ENCODE peak calls at places on chromosomes 2 and 18, in six cellular contexts. One of them, this sample, is unnamed.

GRCh38 chr2:117737846-117738245 is 76.6 kb upstream of the DDX18 start:
- DNase-seq in H1: no peak
- DNase-seq in HepG2: no peak
- DNase-seq in K562: no peak
- DNase-seq in GM12878: no peak
- DNase-seq in HCT116: no peak
- DNase-seq in this sample: no peak

GRCh38 chr2:23850564-23851256 is 76.2 kb downstream of the ATAD2B start:
- DNase-seq in HepG2: no peak
- DNase-seq in K562: no peak
- DNase-seq in HCT116: no peak
- DNase-seq in H1: no peak
- DNase-seq in GM12878: peak
- DNase-seq in this sample: no peak

GRCh38 chr2:174122185-174122584 is 126.1 kb downstream of the OLA1 start:
- DNase-seq in GM12878: no peak
- DNase-seq in H1: no peak
- DNase-seq in HepG2: no peak
- DNase-seq in HCT116: no peak
- DNase-seq in K562: no peak
- DNase-seq in this sample: no peak

GRCh38 chr2:73080321-73081131 is 9.0 kb upstream of the SFXN5 start:
- DNase-seq in K562: no peak
- DNase-seq in HCT116: no peak
- DNase-seq in GM12878: no peak
- DNase-seq in H1: no peak
- DNase-seq in HepG2: no peak
- DNase-seq in this sample: no peak

GRCh38 chr2:201444676-201445441 is 6.4 kb downstream of the TRAK2 start:
- DNase-seq in K562: no peak
- DNase-seq in GM12878: no peak
- DNase-seq in HepG2: no peak
- DNase-seq in HCT116: no peak
- DNase-seq in H1: no peak
- DNase-seq in this sample: no peak

GRCh38 chr2:99389371-99389770 is 52.2 kb downstream of the EIF5B start:
- DNase-seq in K562: no peak
- DNase-seq in GM12878: no peak
- DNase-seq in HepG2: no peak
- DNase-seq in HCT116: no peak
- DNase-seq in H1: no peak
- DNase-seq in this sample: no peak

GRCh38 chr2:222782201-222782600 is 78.6 kb upstream of the ACSL3 start:
- DNase-seq in H1: no peak
- DNase-seq in K562: no peak
- DNase-seq in GM12878: no peak
- DNase-seq in HCT116: no peak
- DNase-seq in HepG2: no peak
- DNase-seq in this sample: no peak

GRCh38 chr2:228417526-228417925 is 236.0 kb upstream of the SPHKAP start:
- DNase-seq in K562: no peak
- DNase-seq in HCT116: no peak
- DNase-seq in HepG2: no peak
- DNase-seq in GM12878: no peak
- DNase-seq in H1: no peak
- DNase-seq in this sample: no peak

GRCh38 chr18:46461993-46462392 is 195.0 kb downstream of the LOXHD1 start:
- DNase-seq in H1: no peak
- DNase-seq in GM12878: no peak
- DNase-seq in K562: no peak
- DNase-seq in HepG2: no peak
- DNase-seq in HCT116: no peak
- DNase-seq in this sample: no peak
- TF ChIP-seq JUND in H1: no peak
- TF ChIP-seq JUND in GM12878: no peak
- TF ChIP-seq JUND in K562: no peak
- TF ChIP-seq JUND in HepG2: no peak
- TF ChIP-seq JUND in HCT116: no peak
- TF ChIP-seq JUND in this sample: no peak

DNA sequence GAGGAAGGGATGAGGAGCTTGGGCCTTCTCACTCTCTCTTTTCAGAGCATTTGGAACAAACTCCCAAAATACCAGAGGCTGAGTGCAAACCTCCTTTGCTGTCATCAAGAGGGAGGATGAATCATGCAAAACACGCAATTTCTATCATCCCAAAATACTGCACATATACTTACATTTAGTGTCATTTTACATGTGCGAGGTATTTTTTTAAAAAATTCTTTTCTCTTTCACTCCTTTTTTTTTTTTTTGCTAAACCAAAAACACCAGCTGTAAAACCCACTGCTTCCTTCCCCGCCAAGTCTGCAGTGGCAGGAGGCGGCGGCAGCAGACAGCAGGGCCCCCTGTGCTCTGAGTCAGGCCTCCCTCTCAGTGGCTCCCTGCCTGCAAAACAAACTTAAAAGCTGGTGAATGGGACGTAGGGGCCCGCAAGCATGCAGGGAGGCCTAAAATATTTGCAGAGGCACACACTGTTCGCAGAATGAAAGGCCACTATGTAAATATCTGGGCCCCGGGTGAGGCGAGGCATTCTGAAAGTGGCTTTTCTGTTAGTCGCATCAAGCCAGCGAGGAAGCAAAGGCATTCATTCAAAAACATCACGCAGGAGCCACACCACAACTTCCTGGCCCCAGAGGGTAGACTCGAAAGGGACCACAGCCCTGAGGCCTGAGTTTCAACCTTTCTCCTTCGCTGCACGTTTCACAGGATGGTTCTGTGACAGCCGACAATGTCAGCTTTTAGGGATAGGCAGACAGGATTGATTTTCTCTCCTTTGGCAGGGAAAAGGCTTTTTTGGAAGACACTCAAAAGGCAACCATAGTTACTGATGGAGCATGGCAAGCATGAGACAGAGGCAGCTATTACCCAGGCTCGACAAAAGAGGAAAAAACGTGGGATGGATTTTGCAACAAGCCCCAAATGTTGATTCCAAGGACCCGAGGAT is 73.4 kb downstream of the ACTR2 start:
- DNase-seq in K562: no peak
- DNase-seq in HepG2: peak
- DNase-seq in GM12878: peak
- DNase-seq in HCT116: no peak
- DNase-seq in H1: no peak
- DNase-seq in this sample: no peak
- TF ChIP-seq JUND in K562: no peak
- TF ChIP-seq JUND in HepG2: no peak
- TF ChIP-seq JUND in GM12878: no peak
- TF ChIP-seq JUND in HCT116: no peak
- TF ChIP-seq JUND in H1: no peak
- TF ChIP-seq JUND in this sample: no peak

GRCh38 chr2:164593541-164593940 is 27.7 kb downstream of the GRB14 start:
- DNase-seq in H1: no peak
- DNase-seq in HCT116: no peak
- DNase-seq in K562: no peak
- DNase-seq in HepG2: no peak
- DNase-seq in GM12878: no peak
- DNase-seq in this sample: no peak
- TF ChIP-seq JUND in H1: no peak
- TF ChIP-seq JUND in HCT116: no peak
- TF ChIP-seq JUND in K562: no peak
- TF ChIP-seq JUND in HepG2: no peak
- TF ChIP-seq JUND in GM12878: no peak
- TF ChIP-seq JUND in this sample: no peak

DNA sequence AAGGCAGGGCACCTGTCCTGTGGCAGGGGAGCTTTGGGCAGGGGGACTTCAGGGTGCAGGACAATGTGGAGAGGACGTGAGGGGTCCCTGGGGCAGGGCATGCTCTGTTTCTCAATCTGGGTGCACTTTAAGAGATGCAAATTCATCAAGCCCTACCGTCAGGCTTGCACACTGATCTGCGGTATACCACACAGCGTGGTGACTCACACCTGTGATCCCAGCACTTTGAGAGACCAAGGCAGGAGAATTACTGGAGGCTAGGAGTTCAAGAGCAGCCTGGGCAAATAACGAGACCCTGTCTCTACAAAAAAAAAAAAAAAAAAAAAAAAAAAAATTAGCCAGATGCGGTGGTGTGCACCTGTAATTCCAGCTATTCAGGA is 10.2 kb upstream of the GPC1 start:
- DNase-seq in GM12878: no peak
- DNase-seq in H1: no peak
- DNase-seq in HepG2: no peak
- DNase-seq in K562: no peak
- DNase-seq in HCT116: no peak
- DNase-seq in this sample: no peak
- TF ChIP-seq JUND in GM12878: no peak
- TF ChIP-seq JUND in H1: no peak
- TF ChIP-seq JUND in HepG2: no peak
- TF ChIP-seq JUND in K562: no peak
- TF ChIP-seq JUND in HCT116: no peak
- TF ChIP-seq JUND in this sample: no peak

GRCh38 chr18:8771930-8772329 is 66.6 kb downstream of the MTCL1 start:
- DNase-seq in HepG2: no peak
- DNase-seq in H1: no peak
- DNase-seq in K562: no peak
- DNase-seq in HCT116: no peak
- DNase-seq in GM12878: no peak
- DNase-seq in this sample: no peak
- TF ChIP-seq JUND in HepG2: no peak
- TF ChIP-seq JUND in H1: no peak
- TF ChIP-seq JUND in K562: no peak
- TF ChIP-seq JUND in HCT116: no peak
- TF ChIP-seq JUND in GM12878: no peak
- TF ChIP-seq JUND in this sample: no peak

GRCh38 chr2:230680463-230681195 is 32.0 kb upstream of the CAB39 start:
- DNase-seq in HCT116: no peak
- DNase-seq in GM12878: no peak
- DNase-seq in K562: no peak
- DNase-seq in H1: no peak
- DNase-seq in HepG2: no peak
- DNase-seq in this sample: no peak
- TF ChIP-seq JUND in HCT116: no peak
- TF ChIP-seq JUND in GM12878: no peak
- TF ChIP-seq JUND in K562: no peak
- TF ChIP-seq JUND in H1: no peak
- TF ChIP-seq JUND in HepG2: no peak
- TF ChIP-seq JUND in this sample: no peak

GRCh38 chr2:74886251-74886650 is 52.3 kb downstream of the HK2 start:
- DNase-seq in GM12878: no peak
- DNase-seq in H1: no peak
- DNase-seq in HCT116: no peak
- DNase-seq in K562: no peak
- DNase-seq in HepG2: no peak
- DNase-seq in this sample: no peak
- TF ChIP-seq JUND in GM12878: no peak
- TF ChIP-seq JUND in H1: no peak
- TF ChIP-seq JUND in HCT116: no peak
- TF ChIP-seq JUND in K562: no peak
- TF ChIP-seq JUND in HepG2: no peak
- TF ChIP-seq JUND in this sample: no peak

GRCh38 chr18:45417392-45417791 is 197.9 kb upstream of the SLC14A2 start:
- DNase-seq in HepG2: no peak
- DNase-seq in HCT116: no peak
- DNase-seq in H1: no peak
- DNase-seq in GM12878: no peak
- DNase-seq in K562: no peak
- DNase-seq in this sample: no peak
- TF ChIP-seq JUND in HepG2: no peak
- TF ChIP-seq JUND in HCT116: no peak
- TF ChIP-seq JUND in H1: no peak
- TF ChIP-seq JUND in GM12878: no peak
- TF ChIP-seq JUND in K562: no peak
- TF ChIP-seq JUND in this sample: no peak

GRCh38 chr2:80302001-80302464 is 2.5 kb downstream of the LRRTM1 start:
- DNase-seq in H1: peak
- DNase-seq in HepG2: no peak
- DNase-seq in K562: no peak
- DNase-seq in GM12878: no peak
- DNase-seq in HCT116: no peak
- DNase-seq in this sample: no peak

GRCh38 chr2:80303006-80303741 is 1.4 kb downstream of the LRRTM1 start:
- DNase-seq in HepG2: no peak
- DNase-seq in GM12878: no peak
- DNase-seq in H1: peak
- DNase-seq in HCT116: no peak
- DNase-seq in K562: no peak
- DNase-seq in this sample: no peak

GRCh38 chr2:80303825-80304521 is 579 bp downstream of the LRRTM1 start:
- DNase-seq in GM12878: no peak
- DNase-seq in K562: peak
- DNase-seq in HCT116: no peak
- DNase-seq in HepG2: no peak
- DNase-seq in H1: peak
- DNase-seq in this sample: no peak

GRCh38 chr2:80302465-80303005 is 2.0 kb downstream of the LRRTM1 start:
- DNase-seq in K562: no peak
- DNase-seq in GM12878: no peak
- DNase-seq in HepG2: no peak
- DNase-seq in H1: peak
- DNase-seq in HCT116: no peak
- DNase-seq in this sample: no peak

DNA sequence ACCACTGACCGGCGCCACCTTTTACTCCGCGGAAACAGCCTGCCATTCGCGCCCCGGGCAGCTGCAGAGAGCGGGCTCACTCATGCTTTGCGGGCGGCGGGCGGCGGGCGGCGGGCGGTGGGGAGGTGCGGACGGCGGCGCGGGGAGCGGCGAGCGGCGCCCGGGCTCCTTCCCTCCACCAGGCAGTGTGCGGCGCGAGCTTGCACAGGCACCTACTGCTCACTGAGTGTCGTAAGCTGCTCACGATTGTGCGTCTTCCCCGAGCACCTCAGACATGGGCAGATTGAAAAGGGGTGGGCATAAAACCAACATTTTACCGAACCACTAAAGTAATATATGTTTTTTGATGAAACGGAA is at the start of gene LRRTM1:
- DNase-seq in HCT116: no peak
- DNase-seq in GM12878: no peak
- DNase-seq in K562: peak
- DNase-seq in H1: no peak
- DNase-seq in HepG2: no peak
- DNase-seq in this sample: no peak
- TF ChIP-seq JUND in HCT116: no peak
- TF ChIP-seq JUND in GM12878: no peak
- TF ChIP-seq JUND in K562: no peak
- TF ChIP-seq JUND in H1: no peak
- TF ChIP-seq JUND in HepG2: no peak
- TF ChIP-seq JUND in this sample: no peak

GRCh38 chr2:235050992-235051351 is 99.2 kb downstream of the SH3BP4 start:
- DNase-seq in GM12878: no peak
- DNase-seq in K562: peak
- DNase-seq in H1: no peak
- DNase-seq in HepG2: peak
- DNase-seq in HCT116: peak
- DNase-seq in this sample: peak
- TF ChIP-seq JUND in GM12878: no peak
- TF ChIP-seq JUND in K562: peak
- TF ChIP-seq JUND in H1: no peak
- TF ChIP-seq JUND in HepG2: no peak
- TF ChIP-seq JUND in HCT116: peak
- TF ChIP-seq JUND in this sample: no peak